ENCODE peak calls at places on chromosomes 2 and 18, in seven cellular contexts. One of them, this sample, is unnamed.
A peak's percentile ranks its signal among the peaks of the same experiment; 100 is the strongest.

GRCh38 chr2:229714080-229714735 is at the start of gene DNER:
- DNase-seq in neuronal stem cell: peak; percentile 52
- DNase-seq in mesenchymal stem cell: no peak
- DNase-seq in trophoblast cell: no peak
- DNase-seq in mesendoderm: peak; percentile 46
- DNase-seq in H9: peak; percentile 70
- DNase-seq in H1: no peak
- DNase-seq in this sample: no peak

GRCh38 chr18:7537145-7537544 is 30.0 kb upstream of the PTPRM start:
- DNase-seq in neuronal stem cell: no peak
- DNase-seq in mesenchymal stem cell: no peak
- DNase-seq in trophoblast cell: no peak
- DNase-seq in mesendoderm: no peak
- DNase-seq in H9: no peak
- DNase-seq in H1: no peak
- DNase-seq in this sample: no peak

GRCh38 chr2:8623958-8624591 is 57.8 kb upstream of the ID2 start:
- DNase-seq in neuronal stem cell: no peak
- DNase-seq in mesenchymal stem cell: no peak
- DNase-seq in trophoblast cell: no peak
- DNase-seq in mesendoderm: no peak
- DNase-seq in H9: no peak
- DNase-seq in H1: no peak
- DNase-seq in this sample: no peak

GRCh38 chr2:36497570-36498163 is 100.3 kb downstream of the FEZ2 start:
- DNase-seq in neuronal stem cell: no peak
- DNase-seq in mesenchymal stem cell: no peak
- DNase-seq in trophoblast cell: no peak
- DNase-seq in mesendoderm: no peak
- DNase-seq in H9: no peak
- DNase-seq in H1: no peak
- DNase-seq in this sample: peak; percentile 48

GRCh38 chr18:8313043-8313442 is 296.2 kb upstream of the RAB12 start:
- DNase-seq in neuronal stem cell: no peak
- DNase-seq in mesenchymal stem cell: no peak
- DNase-seq in trophoblast cell: no peak
- DNase-seq in mesendoderm: peak; percentile 87
- DNase-seq in H9: no peak
- DNase-seq in H1: no peak
- DNase-seq in this sample: no peak

GRCh38 chr2:46344696-46345095 is 47.5 kb downstream of the EPAS1 start:
- DNase-seq in neuronal stem cell: no peak
- DNase-seq in mesenchymal stem cell: no peak
- DNase-seq in trophoblast cell: no peak
- DNase-seq in mesendoderm: no peak
- DNase-seq in H9: no peak
- DNase-seq in H1: no peak
- DNase-seq in this sample: no peak

GRCh38 chr18:31499157-31499524 is 1.2 kb downstream of the DSG2 start:
- DNase-seq in neuronal stem cell: no peak
- DNase-seq in mesenchymal stem cell: peak; percentile 33
- DNase-seq in trophoblast cell: no peak
- DNase-seq in mesendoderm: no peak
- DNase-seq in H9: no peak
- DNase-seq in H1: no peak
- DNase-seq in this sample: no peak

GRCh38 chr2:37784759-37785149 is 113.3 kb upstream of the CDC42EP3 start:
- DNase-seq in neuronal stem cell: no peak
- DNase-seq in mesenchymal stem cell: no peak
- DNase-seq in trophoblast cell: no peak
- DNase-seq in mesendoderm: no peak
- DNase-seq in H9: no peak
- DNase-seq in H1: no peak
- DNase-seq in this sample: no peak

GRCh38 chr2:13230221-13230620 is 513.5 kb downstream of the TRIB2 start:
- DNase-seq in neuronal stem cell: no peak
- DNase-seq in mesenchymal stem cell: no peak
- DNase-seq in trophoblast cell: no peak
- DNase-seq in mesendoderm: peak; percentile 54
- DNase-seq in H9: no peak
- DNase-seq in H1: no peak
- DNase-seq in this sample: no peak

GRCh38 chr2:133377021-133377481 is 191.2 kb downstream of the NCKAP5 start:
- DNase-seq in neuronal stem cell: no peak
- DNase-seq in mesenchymal stem cell: no peak
- DNase-seq in trophoblast cell: no peak
- DNase-seq in mesendoderm: no peak
- DNase-seq in H9: no peak
- DNase-seq in H1: no peak
- DNase-seq in this sample: peak; percentile 78

GRCh38 chr2:42328148-42328833 is 32.7 kb downstream of the COX7A2L start:
- DNase-seq in neuronal stem cell: no peak
- DNase-seq in mesenchymal stem cell: peak; percentile 40
- DNase-seq in trophoblast cell: no peak
- DNase-seq in mesendoderm: no peak
- DNase-seq in H9: no peak
- DNase-seq in H1: no peak
- DNase-seq in this sample: peak; percentile 57

GRCh38 chr2:46487667-46488333 is 8.4 kb downstream of the TMEM247 start:
- DNase-seq in neuronal stem cell: no peak
- DNase-seq in mesenchymal stem cell: peak; percentile 68
- DNase-seq in trophoblast cell: no peak
- DNase-seq in mesendoderm: peak; percentile 61
- DNase-seq in H9: peak; percentile 23
- DNase-seq in H1: no peak
- DNase-seq in this sample: peak; percentile 80

GRCh38 chr2:55620123-55620779 is 2.8 kb upstream of the PPP4R3B start:
- DNase-seq in neuronal stem cell: no peak
- DNase-seq in mesenchymal stem cell: peak; percentile 24
- DNase-seq in trophoblast cell: no peak
- DNase-seq in mesendoderm: peak; percentile 51
- DNase-seq in H9: peak; percentile 48
- DNase-seq in H1: no peak
- DNase-seq in this sample: peak; percentile 14

GRCh38 chr2:47334356-47335136 is 68.4 kb upstream of the MSH2 start:
- DNase-seq in neuronal stem cell: peak; percentile 53
- DNase-seq in mesenchymal stem cell: no peak
- DNase-seq in trophoblast cell: no peak
- DNase-seq in mesendoderm: peak; percentile 86
- DNase-seq in H9: peak; percentile 84
- DNase-seq in H1: no peak
- DNase-seq in this sample: no peak

GRCh38 chr2:131054488-131054887 is 38.8 kb downstream of the FAM168B start:
- DNase-seq in neuronal stem cell: no peak
- DNase-seq in mesenchymal stem cell: no peak
- DNase-seq in trophoblast cell: no peak
- DNase-seq in mesendoderm: no peak
- DNase-seq in H9: no peak
- DNase-seq in H1: no peak
- DNase-seq in this sample: no peak

GRCh38 chr2:70484086-70484485 is 69.5 kb downstream of the TGFA start:
- DNase-seq in neuronal stem cell: no peak
- DNase-seq in mesenchymal stem cell: no peak
- DNase-seq in trophoblast cell: peak; percentile 51
- DNase-seq in mesendoderm: no peak
- DNase-seq in H9: no peak
- DNase-seq in H1: no peak
- DNase-seq in this sample: no peak

GRCh38 chr2:118913805-118914645 is 28.0 kb upstream of the MARCO start:
- DNase-seq in neuronal stem cell: no peak
- DNase-seq in mesenchymal stem cell: no peak
- DNase-seq in trophoblast cell: no peak
- DNase-seq in mesendoderm: no peak
- DNase-seq in H9: no peak
- DNase-seq in H1: no peak
- DNase-seq in this sample: no peak

GRCh38 chr2:3268705-3269029 is 109.0 kb downstream of the EIPR1 start:
- DNase-seq in neuronal stem cell: no peak
- DNase-seq in mesenchymal stem cell: no peak
- DNase-seq in trophoblast cell: no peak
- DNase-seq in mesendoderm: no peak
- DNase-seq in H9: no peak
- DNase-seq in H1: no peak
- DNase-seq in this sample: no peak

GRCh38 chr2:105194022-105194681 is 47.4 kb upstream of the GPR45 start:
- DNase-seq in neuronal stem cell: no peak
- DNase-seq in mesenchymal stem cell: no peak
- DNase-seq in trophoblast cell: no peak
- DNase-seq in mesendoderm: no peak
- DNase-seq in H9: no peak
- DNase-seq in H1: no peak
- DNase-seq in this sample: no peak

GRCh38 chr2:85066006-85066405 is 67.2 kb upstream of the TCF7L1 start:
- DNase-seq in neuronal stem cell: no peak
- DNase-seq in mesenchymal stem cell: no peak
- DNase-seq in trophoblast cell: no peak
- DNase-seq in mesendoderm: no peak
- DNase-seq in H9: no peak
- DNase-seq in H1: no peak
- DNase-seq in this sample: no peak
- H3K4ac ChIP-seq in neuronal stem cell: no peak overlapping the region
- H3K4ac ChIP-seq in mesenchymal stem cell: no peak overlapping the region
- H3K4ac ChIP-seq in trophoblast cell: no peak overlapping the region
- H3K4ac ChIP-seq in mesendoderm: no peak overlapping the region
- H3K4ac ChIP-seq in H9: no peak overlapping the region
- H3K4ac ChIP-seq in H1: no peak overlapping the region
- H3K4ac ChIP-seq in this sample: no peak overlapping the region

GRCh38 chr2:196314157-196314556 is 142.8 kb upstream of the STK17B start:
- DNase-seq in neuronal stem cell: no peak
- DNase-seq in mesenchymal stem cell: no peak
- DNase-seq in trophoblast cell: no peak
- DNase-seq in mesendoderm: no peak
- DNase-seq in H9: no peak
- DNase-seq in H1: no peak
- DNase-seq in this sample: no peak

GRCh38 chr2:196315388-196316049 is 144.1 kb upstream of the STK17B start:
- DNase-seq in neuronal stem cell: no peak
- DNase-seq in mesenchymal stem cell: peak; percentile 55
- DNase-seq in trophoblast cell: no peak
- DNase-seq in mesendoderm: no peak
- DNase-seq in H9: no peak
- DNase-seq in H1: no peak
- DNase-seq in this sample: peak; percentile 49

GRCh38 chr2:196314780-196315179 is 143.4 kb upstream of the STK17B start:
- DNase-seq in neuronal stem cell: no peak
- DNase-seq in mesenchymal stem cell: peak; percentile 47
- DNase-seq in trophoblast cell: no peak
- DNase-seq in mesendoderm: peak; percentile 79
- DNase-seq in H9: no peak
- DNase-seq in H1: no peak
- DNase-seq in this sample: no peak

GRCh38 chr2:196307775-196308174 is 136.4 kb upstream of the STK17B start:
- DNase-seq in neuronal stem cell: no peak
- DNase-seq in mesenchymal stem cell: no peak
- DNase-seq in trophoblast cell: no peak
- DNase-seq in mesendoderm: no peak
- DNase-seq in H9: no peak
- DNase-seq in H1: no peak
- DNase-seq in this sample: no peak

DNA sequence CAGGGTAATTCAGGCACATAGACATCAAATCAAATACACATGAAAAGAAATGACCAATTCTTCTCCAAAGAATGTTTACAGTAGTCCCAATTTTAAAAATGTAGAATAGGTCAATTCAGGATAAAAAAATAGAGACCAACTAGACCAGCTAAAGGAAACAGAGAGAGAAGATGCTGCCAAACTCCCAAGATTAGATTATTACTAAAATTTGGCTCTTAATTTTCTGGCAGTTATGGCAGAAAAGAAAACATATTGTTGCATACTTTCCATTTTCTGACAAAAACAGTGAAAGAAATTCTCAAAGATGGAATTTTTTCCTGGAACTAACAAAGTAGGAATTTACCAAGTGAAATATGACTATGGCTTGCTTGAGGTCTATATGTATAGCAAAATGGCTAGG is 138.3 kb upstream of the STK17B start:
- DNase-seq in neuronal stem cell: no peak
- DNase-seq in mesenchymal stem cell: no peak
- DNase-seq in trophoblast cell: no peak
- DNase-seq in mesendoderm: no peak
- DNase-seq in H9: no peak
- DNase-seq in H1: no peak
- DNase-seq in this sample: no peak
- H3K9ac ChIP-seq in neuronal stem cell: no peak overlapping the region
- H3K9ac ChIP-seq in mesenchymal stem cell: no peak overlapping the region
- H3K9ac ChIP-seq in trophoblast cell: no peak overlapping the region
- H3K9ac ChIP-seq in mesendoderm: no peak overlapping the region
- H3K9ac ChIP-seq in H9: no peak overlapping the region
- H3K9ac ChIP-seq in H1: no peak overlapping the region
- H3K9ac ChIP-seq in this sample: no peak overlapping the region

DNA sequence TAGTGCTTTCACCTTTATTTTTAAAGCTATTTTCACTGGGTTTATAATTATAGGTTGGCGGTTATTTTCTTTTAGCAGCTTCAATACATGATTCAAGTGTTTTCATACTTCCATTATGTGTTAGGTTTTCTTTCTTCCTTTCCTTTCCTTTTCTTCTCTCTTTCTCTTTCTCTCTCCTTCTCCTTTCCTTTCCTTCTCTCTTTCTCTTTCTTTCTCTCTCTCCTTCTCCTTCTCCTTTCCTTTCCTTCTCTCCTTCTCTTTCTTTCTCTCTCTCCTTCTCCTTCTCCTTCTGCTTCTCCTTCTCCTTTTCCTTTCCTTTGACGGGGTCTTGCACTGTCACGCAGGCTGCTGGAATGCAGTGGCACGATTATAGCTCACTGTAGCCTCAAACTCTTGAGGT is 36.0 kb downstream of the HAUS1 start:
- DNase-seq in neuronal stem cell: no peak
- DNase-seq in mesenchymal stem cell: no peak
- DNase-seq in trophoblast cell: no peak
- DNase-seq in mesendoderm: no peak
- DNase-seq in H9: no peak
- DNase-seq in H1: no peak
- DNase-seq in this sample: no peak
- H3K4ac ChIP-seq in neuronal stem cell: no peak overlapping the region
- H3K4ac ChIP-seq in mesenchymal stem cell: no peak overlapping the region
- H3K4ac ChIP-seq in trophoblast cell: no peak overlapping the region
- H3K4ac ChIP-seq in mesendoderm: no peak overlapping the region
- H3K4ac ChIP-seq in H9: no peak overlapping the region
- H3K4ac ChIP-seq in H1: no peak overlapping the region
- H3K4ac ChIP-seq in this sample: no peak overlapping the region

GRCh38 chr2:238126338-238126737 is 12.1 kb upstream of the KLHL30 start:
- DNase-seq in neuronal stem cell: no peak
- DNase-seq in mesenchymal stem cell: no peak
- DNase-seq in trophoblast cell: no peak
- DNase-seq in mesendoderm: no peak
- DNase-seq in H9: no peak
- DNase-seq in H1: no peak
- DNase-seq in this sample: no peak

GRCh38 chr2:238128061-238129040 is 10.1 kb upstream of the KLHL30 start:
- DNase-seq in neuronal stem cell: no peak
- DNase-seq in mesenchymal stem cell: no peak
- DNase-seq in trophoblast cell: no peak
- DNase-seq in mesendoderm: no peak
- DNase-seq in H9: peak; percentile 82
- DNase-seq in H1: no peak
- DNase-seq in this sample: no peak

GRCh38 chr2:238129166-238130010 is 9.1 kb upstream of the KLHL30 start:
- DNase-seq in neuronal stem cell: no peak
- DNase-seq in mesenchymal stem cell: no peak
- DNase-seq in trophoblast cell: no peak
- DNase-seq in mesendoderm: no peak
- DNase-seq in H9: no peak
- DNase-seq in H1: no peak
- DNase-seq in this sample: no peak

GRCh38 chr2:238126775-238127164 is 11.7 kb upstream of the KLHL30 start:
- DNase-seq in neuronal stem cell: no peak
- DNase-seq in mesenchymal stem cell: no peak
- DNase-seq in trophoblast cell: no peak
- DNase-seq in mesendoderm: no peak
- DNase-seq in H9: no peak
- DNase-seq in H1: no peak
- DNase-seq in this sample: no peak

GRCh38 chr2:238127165-238128060 is 11.1 kb upstream of the KLHL30 start:
- DNase-seq in neuronal stem cell: no peak
- DNase-seq in mesenchymal stem cell: peak; percentile 49
- DNase-seq in trophoblast cell: no peak
- DNase-seq in mesendoderm: peak; percentile 57
- DNase-seq in H9: no peak
- DNase-seq in H1: no peak
- DNase-seq in this sample: peak; percentile 65
- H3K9ac ChIP-seq in neuronal stem cell: peak overlapping the region; percentile 27
- H3K9ac ChIP-seq in mesenchymal stem cell: peak overlapping the region; percentile 77
- H3K9ac ChIP-seq in trophoblast cell: no peak overlapping the region
- H3K9ac ChIP-seq in mesendoderm: peak overlapping the region; percentile 16
- H3K9ac ChIP-seq in H9: no peak overlapping the region
- H3K9ac ChIP-seq in H1: no peak overlapping the region
- H3K9ac ChIP-seq in this sample: peak overlapping the region; percentile 94

This sample was measured in IMR-90.